ENCODE peak calls at places on chromosomes 1 and 21, in eight cellular contexts. Y is hepatocyte; G is CD8-positive, alpha-beta T cell; U is ovary; B is mesenchymal stem cell; S is right cardiac atrium; N is CD8-positive, alpha-beta memory T cell; Q is Peyer's patch. A is an unnamed sample.

GRCh38 chr1:27348861-27349783 is 7.3 kb downstream of the SYTL1 start:
- DNase-seq in G (peak; percentile 63), N (peak; percentile 32), S (peak; percentile 33), B (no peak), U (peak; percentile 35), Q (peak; percentile 73), Y (peak; percentile 81), A (peak; percentile 69)

GRCh38 chr1:205344010-205344808 is 12.5 kb downstream of the KLHDC8A start:
- DNase-seq in Q (peak; percentile 67), G (peak; percentile 66), S (no peak), N (no peak), U (peak; percentile 71), B (peak; percentile 30), Y (peak; percentile 72), A (no peak)

GRCh38 chr1:211634461-211634860 is 41.0 kb downstream of the NEK2 start:
- DNase-seq in S (no peak), Q (peak; percentile 34), U (no peak), B (no peak), G (no peak), Y (no peak), N (no peak), A (no peak)

GRCh38 chr1:19439464-19440171 is 45.7 kb downstream of the CAPZB start:
- DNase-seq in G (peak; percentile 69), B (no peak), S (no peak), U (peak; percentile 69), N (no peak), Q (peak; percentile 63), Y (no peak), A (peak; percentile 24)

GRCh38 chr1:217642455-217642854 is 11.3 kb downstream of the SPATA17 start:
- DNase-seq in N (no peak), B (no peak), U (no peak), G (no peak), S (no peak), Q (no peak), Y (no peak), A (no peak)

GRCh38 chr1:109426278-109427170 is at the start of gene PSMA5:
- DNase-seq in Q (peak; percentile 99), U (peak; percentile 92), Y (peak; percentile 98), B (peak; percentile 100), G (peak; percentile 93), N (peak; percentile 93), S (peak; percentile 98), A (peak; percentile 99)

GRCh38 chr1:94540440-94541174 is 952 bp downstream of the F3 start:
- DNase-seq in N (no peak), U (no peak), B (no peak), Y (no peak), Q (no peak), G (no peak), S (no peak), A (no peak)

GRCh38 chr1:236129315-236129714 is 13.0 kb upstream of the GPR137B start:
- DNase-seq in U (no peak), S (no peak), N (no peak), Y (no peak), B (no peak), Q (no peak), G (no peak), A (no peak)

GRCh38 chr1:185804206-185804605 is 70.0 kb downstream of the HMCN1 start:
- DNase-seq in U (no peak), Q (no peak), N (no peak), G (no peak), Y (no peak), S (no peak), B (no peak), A (no peak)

GRCh38 chr21:42986125-42986783 is 11.9 kb downstream of the PKNOX1 start:
- DNase-seq in B (peak; percentile 38), Q (no peak), N (no peak), G (no peak), Y (no peak), U (no peak), S (no peak), A (no peak)

GRCh38 chr1:6148497-6149241 is 31.5 kb downstream of the CHD5 start:
- DNase-seq in Q (peak; percentile 69), S (peak; percentile 47), N (peak; percentile 51), B (peak; percentile 11), Y (peak; percentile 84), G (peak; percentile 70), U (peak; percentile 56), A (peak; percentile 85)

GRCh38 chr21:31191553-31191952 is 152.5 kb downstream of the TIAM1 start:
- DNase-seq in N (no peak), Y (no peak), Q (no peak), G (no peak), S (no peak), B (no peak), U (no peak), A (no peak)

GRCh38 chr1:54798769-54799641 is 2.1 kb downstream of the TTC22 start:
- DNase-seq in Q (peak; percentile 86), Y (no peak), S (no peak), N (peak; percentile 8), U (no peak), B (no peak), G (peak; percentile 53), A (no peak)

GRCh38 chr1:209045326-209046057 is 538.0 kb upstream of the CAMK1G start:
- DNase-seq in N (no peak), Q (no peak), B (no peak), Y (no peak), U (no peak), S (no peak), G (no peak), A (no peak)

GRCh38 chr1:230851291-230851691 is 17.0 kb downstream of the C1orf198 start:
- DNase-seq in U (no peak), G (no peak), Q (no peak), Y (peak; percentile 52), N (no peak), B (peak; percentile 82), S (no peak), A (peak; percentile 90)

GRCh38 chr1:53559854-53560571 is 100.8 kb downstream of the DMRTB1 start:
- DNase-seq in B (no peak), Y (no peak), N (no peak), Q (peak; percentile 24), S (no peak), G (no peak), U (no peak), A (no peak)

GRCh38 chr1:57252597-57253306 is 171.1 kb downstream of the DAB1 start:
- DNase-seq in U (no peak), B (no peak), G (no peak), N (no peak), Q (no peak), Y (no peak), S (no peak), A (no peak)

GRCh38 chr1:95311006-95311405 is 77.0 kb downstream of the RWDD3 start:
- DNase-seq in U (no peak), Y (no peak), B (no peak), N (no peak), G (no peak), Q (no peak), S (no peak), A (no peak)

GRCh38 chr1:95233737-95234493 is at the start of gene RWDD3:
- DNase-seq in G (peak; percentile 96), B (peak; percentile 88), U (peak; percentile 95), Y (peak; percentile 97), Q (peak; percentile 97), N (peak; percentile 88), S (peak; percentile 96), A (peak; percentile 94)

GRCh38 chr1:25922633-25923567 is 16.7 kb upstream of the STMN1 start:
- DNase-seq in B (peak; percentile 33), U (peak; percentile 63), N (peak; percentile 52), Y (peak; percentile 45), G (peak; percentile 67), S (peak; percentile 44), Q (peak; percentile 71), A (peak; percentile 27)

GRCh38 chr1:111743679-111744101 is 4.5 kb upstream of the INKA2 start:
- DNase-seq in S (no peak), G (peak; percentile 13), Q (no peak), N (no peak), B (peak; percentile 84), Y (peak; percentile 25), U (no peak), A (no peak)

GRCh38 chr1:181134543-181135461 is 46.3 kb downstream of the IER5 start:
- DNase-seq in Y (no peak), B (peak; percentile 70), Q (peak; percentile 72), G (no peak), N (no peak), S (peak; percentile 27), U (no peak), A (no peak)

GRCh38 chr1:206420471-206420870 is 49.8 kb upstream of the IKBKE start:
- DNase-seq in Q (no peak), N (no peak), G (no peak), Y (no peak), U (no peak), S (no peak), B (no peak), A (no peak)

GRCh38 chr1:229436178-229436577 is 2.3 kb upstream of the ACTA1 start:
- DNase-seq in B (no peak), U (no peak), N (no peak), G (no peak), S (no peak), Q (no peak), Y (no peak), A (no peak)
- H3K27me3 ChIP-seq in B (peaks cover 47% of the 10 kb centered on the region), U (peaks cover 11% of the 10 kb centered on the region), N (peaks cover 40% of the 10 kb centered on the region), G (peaks cover 25% of the 10 kb centered on the region), S (no peaks in the 10 kb centered on the region), Q (peaks cover 36% of the 10 kb centered on the region), Y (peaks cover 33% of the 10 kb centered on the region), A (peaks cover 45% of the 10 kb centered on the region)

GRCh38 chr1:99554727-99555126 is 91.2 kb upstream of the PALMD start:
- DNase-seq in U (no peak), Q (no peak), Y (no peak), N (no peak), B (no peak), G (no peak), S (no peak), A (no peak)
- H3K4me1 ChIP-seq in U (no peaks in the 10 kb centered on the region), Q (no peaks in the 10 kb centered on the region), Y (no peaks in the 10 kb centered on the region), N (no peaks in the 10 kb centered on the region), B (peaks cover 6% of the 10 kb centered on the region), G (no peaks in the 10 kb centered on the region), S (no peaks in the 10 kb centered on the region), A (no peaks in the 10 kb centered on the region)

GRCh38 chr1:150005606-150006005 is 4.9 kb downstream of the OTUD7B start:
- DNase-seq in U (no peak), Y (no peak), N (no peak), B (no peak), S (no peak), G (no peak), Q (no peak), A (no peak)
- H3K4me3 ChIP-seq in U (no peak overlapping the region), Y (no peak overlapping the region), N (no peak overlapping the region), B (no peak overlapping the region), S (no peak overlapping the region), G (no peak overlapping the region), Q (no peak overlapping the region), A (no peak overlapping the region)

DNA sequence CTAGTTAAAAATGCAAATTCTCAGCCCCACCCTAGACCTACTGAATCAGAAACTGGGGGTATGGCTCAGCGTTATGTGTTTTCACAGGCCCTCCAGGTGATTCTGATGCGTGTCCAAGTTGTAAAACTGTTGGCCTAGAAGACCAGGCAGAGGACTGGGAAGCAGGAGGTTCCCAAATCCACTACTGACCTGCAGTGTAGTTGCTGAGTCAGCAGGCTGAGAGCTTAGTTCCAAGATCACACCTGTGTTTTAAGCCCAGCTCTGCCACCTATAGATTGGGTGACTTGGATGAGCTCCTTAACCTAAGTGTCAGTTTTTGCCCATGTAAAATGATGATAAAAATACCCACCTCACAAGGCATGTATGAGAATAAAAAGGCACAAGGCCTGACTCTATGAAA is 4.1 kb downstream of the GRHL3 start:
- DNase-seq in S (no peak), N (no peak), Q (no peak), Y (no peak), G (no peak), U (no peak), B (no peak), A (no peak)
- H3K27me3 ChIP-seq in S (no peaks in the 10 kb centered on the region), N (peaks cover 14% of the 10 kb centered on the region), Q (no peaks in the 10 kb centered on the region), Y (peaks cover 4% of the 10 kb centered on the region), G (peaks cover 12% of the 10 kb centered on the region), U (no peaks in the 10 kb centered on the region), B (peaks cover 70% of the 10 kb centered on the region), A (peaks cover 26% of the 10 kb centered on the region)

A was measured in cardiac muscle cell.